ENCODE peak calls at places on chromosome X, in six cellular contexts. D is T-helper 2 cell, A is HEK293T, E is putamen, K is T-helper 1 cell, B is DMS53. L is an unnamed sample.
A peak's percentile ranks its signal among the peaks of the same experiment; 100 is the strongest.

GRCh38 chrX:37818031-37818430 is 29.3 kb downstream of the DYNLT3 start:
- DNase-seq in D (no peak), A (no peak), E (no peak), K (no peak), B (peak; percentile 36), L (no peak)

GRCh38 chrX:30653415-30654131 is at the start of gene GK:
- DNase-seq in D (peak; percentile 6), A (peak; percentile 9), E (no peak), K (peak; percentile 6), B (peak; percentile 65), L (no peak)

GRCh38 chrX:150575415-150575814 is 7.0 kb downstream of the MTM1 start:
- DNase-seq in D (no peak), A (no peak), E (no peak), K (peak; percentile 26), B (no peak), L (no peak)

GRCh38 chrX:151985955-151986354 is 11.5 kb upstream of the GABRE start:
- DNase-seq in D (no peak), A (no peak), E (no peak), K (no peak), B (no peak), L (no peak)

GRCh38 chrX:46165411-46165810 is 379.8 kb downstream of the ZNF674 start:
- DNase-seq in D (no peak), A (no peak), E (no peak), K (no peak), B (no peak), L (no peak)

GRCh38 chrX:129606918-129607317 is 47.8 kb downstream of the APLN start:
- DNase-seq in D (peak; percentile 44), A (peak; percentile 82), E (peak; percentile 43), K (peak; percentile 54), B (peak; percentile 66), L (peak; percentile 48)

GRCh38 chrX:109840585-109840984 is 107.5 kb upstream of the ACSL4 start:
- DNase-seq in D (no peak), A (no peak), E (peak; percentile 51), K (no peak), B (no peak), L (no peak)

GRCh38 chrX:31021537-31021936 is 50.3 kb downstream of the FTHL17 start:
- DNase-seq in D (no peak), A (no peak), E (no peak), K (no peak), B (no peak), L (no peak)

GRCh38 chrX:153517941-153518834 is 746 bp downstream of the ATP2B3 start:
- DNase-seq in D (no peak), A (no peak), E (no peak), K (no peak), B (no peak), L (no peak)

L was measured in HuH-7.